ENCODE peak calls at places on chromosomes 13 and 19, in nine cellular contexts. One of them, this sample, is unnamed.

GRCh38 chr19:18224525-18225354 is 1.5 kb downstream of the PDE4C start:
- DNase-seq in neuronal stem cell: peak
- DNase-seq in H9: peak
- DNase-seq in PC-3: peak
- DNase-seq in fibroblast of lung: peak
- DNase-seq in neural progenitor cell: peak
- DNase-seq in HCT116: peak
- DNase-seq in GM23248: peak
- DNase-seq in DND-41: no peak
- DNase-seq in this sample: peak

GRCh38 chr19:48695743-48696352 is at the start of gene FUT2:
- DNase-seq in neuronal stem cell: no peak
- DNase-seq in H9: peak
- DNase-seq in PC-3: no peak
- DNase-seq in fibroblast of lung: no peak
- DNase-seq in neural progenitor cell: peak
- DNase-seq in HCT116: no peak
- DNase-seq in GM23248: no peak
- DNase-seq in DND-41: no peak
- DNase-seq in this sample: peak

GRCh38 chr13:87975035-87975434 is 303.9 kb downstream of the SLITRK5 start:
- DNase-seq in neuronal stem cell: no peak
- DNase-seq in H9: no peak
- DNase-seq in PC-3: no peak
- DNase-seq in fibroblast of lung: peak
- DNase-seq in neural progenitor cell: no peak
- DNase-seq in HCT116: no peak
- DNase-seq in GM23248: no peak
- DNase-seq in DND-41: no peak
- DNase-seq in this sample: no peak

GRCh38 chr13:95301135-95301946 is at the start of gene ABCC4:
- DNase-seq in neuronal stem cell: peak
- DNase-seq in H9: peak
- DNase-seq in PC-3: peak
- DNase-seq in fibroblast of lung: peak
- DNase-seq in neural progenitor cell: peak
- DNase-seq in HCT116: peak
- DNase-seq in GM23248: peak
- DNase-seq in DND-41: no peak
- DNase-seq in this sample: peak

GRCh38 chr19:1400281-1401137 is 833 bp downstream of the GAMT start:
- DNase-seq in neuronal stem cell: no peak
- DNase-seq in H9: no peak
- DNase-seq in PC-3: no peak
- DNase-seq in fibroblast of lung: no peak
- DNase-seq in neural progenitor cell: peak
- DNase-seq in HCT116: no peak
- DNase-seq in GM23248: peak
- DNase-seq in DND-41: peak
- DNase-seq in this sample: no peak

GRCh38 chr13:104984296-104984818 is 1551.1 kb downstream of the EFNB2 start:
- DNase-seq in neuronal stem cell: no peak
- DNase-seq in H9: no peak
- DNase-seq in PC-3: peak
- DNase-seq in fibroblast of lung: peak
- DNase-seq in neural progenitor cell: no peak
- DNase-seq in HCT116: no peak
- DNase-seq in GM23248: no peak
- DNase-seq in DND-41: peak
- DNase-seq in this sample: no peak

GRCh38 chr13:31517599-31517998 is 221.7 kb upstream of the RXFP2 start:
- DNase-seq in neuronal stem cell: no peak
- DNase-seq in H9: no peak
- DNase-seq in PC-3: no peak
- DNase-seq in fibroblast of lung: no peak
- DNase-seq in neural progenitor cell: no peak
- DNase-seq in HCT116: no peak
- DNase-seq in GM23248: no peak
- DNase-seq in DND-41: no peak
- DNase-seq in this sample: no peak

GRCh38 chr13:51834581-51835158 is 10.3 kb downstream of the TMEM272 start:
- DNase-seq in neuronal stem cell: no peak
- DNase-seq in H9: peak
- DNase-seq in PC-3: no peak
- DNase-seq in fibroblast of lung: no peak
- DNase-seq in neural progenitor cell: peak
- DNase-seq in HCT116: no peak
- DNase-seq in GM23248: no peak
- DNase-seq in DND-41: no peak
- DNase-seq in this sample: no peak

GRCh38 chr13:20125129-20125782 is 35.6 kb downstream of the GJA3 start:
- DNase-seq in neuronal stem cell: no peak
- DNase-seq in H9: peak
- DNase-seq in PC-3: peak
- DNase-seq in fibroblast of lung: peak
- DNase-seq in neural progenitor cell: no peak
- DNase-seq in HCT116: no peak
- DNase-seq in GM23248: peak
- DNase-seq in DND-41: no peak
- DNase-seq in this sample: no peak

DNA sequence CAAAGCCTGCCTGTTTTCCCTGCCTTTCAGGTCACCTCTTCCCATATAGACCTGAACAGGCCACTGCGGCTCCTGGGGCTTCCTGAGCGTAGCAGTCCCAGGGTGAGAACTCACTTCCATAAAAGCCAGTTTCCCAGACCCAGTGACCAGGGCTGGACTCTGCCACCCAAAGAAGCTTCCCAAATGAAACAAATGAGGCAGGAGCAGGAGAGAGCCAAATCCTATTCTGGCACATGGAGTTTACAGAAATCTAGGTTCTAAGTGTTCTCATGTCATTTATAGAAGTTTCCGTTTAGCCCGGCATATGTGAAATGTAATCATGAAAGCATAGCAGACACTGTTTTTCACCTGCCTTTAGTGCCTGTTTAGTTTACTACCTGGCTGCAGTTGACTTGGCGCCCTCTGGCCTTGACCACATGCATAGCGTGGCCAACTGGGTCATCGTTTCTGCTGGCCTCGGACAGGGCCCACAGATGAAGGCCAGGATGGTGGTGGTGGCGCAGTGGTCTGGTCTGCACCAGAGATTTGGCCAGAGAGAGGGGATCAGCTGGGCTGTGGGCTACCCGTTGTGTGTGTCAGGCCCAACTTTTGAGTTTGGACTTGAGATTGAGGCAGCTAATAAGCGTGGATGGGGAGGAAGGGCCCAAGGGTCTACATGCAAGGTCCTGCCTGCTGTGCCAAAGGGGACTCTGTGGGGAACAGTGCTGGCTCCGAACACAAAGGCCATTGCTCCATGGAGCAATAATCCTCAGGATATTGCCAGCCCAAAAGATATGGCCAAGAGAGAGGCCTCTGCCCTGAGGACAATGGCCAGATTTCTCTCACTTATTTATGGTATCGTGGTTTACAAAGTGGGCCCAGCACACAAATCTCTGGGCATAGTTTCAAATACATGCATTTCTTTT is 43.3 kb downstream of the NFIX start:
- DNase-seq in neuronal stem cell: no peak
- DNase-seq in H9: no peak
- DNase-seq in PC-3: no peak
- DNase-seq in fibroblast of lung: no peak
- DNase-seq in neural progenitor cell: no peak
- DNase-seq in HCT116: no peak
- DNase-seq in GM23248: peak
- DNase-seq in DND-41: no peak
- DNase-seq in this sample: no peak
- H3K9ac ChIP-seq in neuronal stem cell: no peak
- H3K9ac ChIP-seq in H9: no peak
- H3K9ac ChIP-seq in PC-3: no peak
- H3K9ac ChIP-seq in fibroblast of lung: no peak
- H3K9ac ChIP-seq in neural progenitor cell: no peak
- H3K9ac ChIP-seq in HCT116: no peak
- H3K9ac ChIP-seq in GM23248: no peak
- H3K9ac ChIP-seq in DND-41: no peak
- H3K9ac ChIP-seq in this sample: no peak

GRCh38 chr13:106083620-106084350 is 451.7 kb downstream of the EFNB2 start:
- DNase-seq in neuronal stem cell: no peak
- DNase-seq in H9: peak
- DNase-seq in PC-3: peak
- DNase-seq in fibroblast of lung: peak
- DNase-seq in neural progenitor cell: peak
- DNase-seq in HCT116: peak
- DNase-seq in GM23248: peak
- DNase-seq in DND-41: no peak
- DNase-seq in this sample: peak

GRCh38 chr13:106089251-106089940 is 446.1 kb downstream of the EFNB2 start:
- DNase-seq in neuronal stem cell: no peak
- DNase-seq in H9: no peak
- DNase-seq in PC-3: no peak
- DNase-seq in fibroblast of lung: no peak
- DNase-seq in neural progenitor cell: no peak
- DNase-seq in HCT116: no peak
- DNase-seq in GM23248: no peak
- DNase-seq in DND-41: no peak
- DNase-seq in this sample: no peak

GRCh38 chr13:106087201-106087600 is 448.3 kb downstream of the EFNB2 start:
- DNase-seq in neuronal stem cell: no peak
- DNase-seq in H9: no peak
- DNase-seq in PC-3: no peak
- DNase-seq in fibroblast of lung: no peak
- DNase-seq in neural progenitor cell: no peak
- DNase-seq in HCT116: no peak
- DNase-seq in GM23248: no peak
- DNase-seq in DND-41: no peak
- DNase-seq in this sample: no peak

GRCh38 chr13:106088094-106088493 is 447.4 kb downstream of the EFNB2 start:
- DNase-seq in neuronal stem cell: no peak
- DNase-seq in H9: no peak
- DNase-seq in PC-3: no peak
- DNase-seq in fibroblast of lung: peak
- DNase-seq in neural progenitor cell: no peak
- DNase-seq in HCT116: no peak
- DNase-seq in GM23248: no peak
- DNase-seq in DND-41: no peak
- DNase-seq in this sample: no peak
- H3K4me2 ChIP-seq in neuronal stem cell: no peak
- H3K4me2 ChIP-seq in H9: no peak
- H3K4me2 ChIP-seq in PC-3: no peak
- H3K4me2 ChIP-seq in fibroblast of lung: no peak
- H3K4me2 ChIP-seq in neural progenitor cell: no peak
- H3K4me2 ChIP-seq in HCT116: no peak
- H3K4me2 ChIP-seq in GM23248: no peak
- H3K4me2 ChIP-seq in DND-41: no peak
- H3K4me2 ChIP-seq in this sample: no peak

GRCh38 chr19:13576726-13577125 is 70.4 kb upstream of the CACNA1A start:
- DNase-seq in neuronal stem cell: no peak
- DNase-seq in H9: no peak
- DNase-seq in PC-3: no peak
- DNase-seq in fibroblast of lung: no peak
- DNase-seq in neural progenitor cell: no peak
- DNase-seq in HCT116: no peak
- DNase-seq in GM23248: no peak
- DNase-seq in DND-41: no peak
- DNase-seq in this sample: no peak

GRCh38 chr19:13574933-13575332 is 68.7 kb upstream of the CACNA1A start:
- DNase-seq in neuronal stem cell: no peak
- DNase-seq in H9: peak
- DNase-seq in PC-3: peak
- DNase-seq in fibroblast of lung: no peak
- DNase-seq in neural progenitor cell: peak
- DNase-seq in HCT116: peak
- DNase-seq in GM23248: peak
- DNase-seq in DND-41: no peak
- DNase-seq in this sample: peak

DNA sequence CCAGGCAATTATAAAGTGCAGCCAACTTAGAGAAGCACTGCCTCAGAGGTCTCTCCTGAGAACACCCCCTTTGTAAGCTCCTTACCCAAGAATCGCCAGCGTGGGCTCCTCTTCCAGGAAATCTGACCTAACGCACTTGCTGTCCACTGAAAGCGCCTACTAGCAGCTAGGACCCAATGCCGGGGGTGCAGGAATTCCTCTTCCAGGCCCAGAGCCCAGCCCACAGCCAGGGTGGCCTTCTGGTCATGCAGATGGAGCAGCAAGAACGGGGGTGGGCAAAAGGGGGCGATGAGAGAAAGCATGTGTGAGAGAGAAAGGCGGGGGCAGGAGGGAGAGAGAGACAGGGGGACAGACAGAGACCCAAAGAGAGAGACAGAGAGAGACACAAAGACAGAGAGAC is 67.0 kb upstream of the CACNA1A start:
- DNase-seq in neuronal stem cell: no peak
- DNase-seq in H9: peak
- DNase-seq in PC-3: no peak
- DNase-seq in fibroblast of lung: no peak
- DNase-seq in neural progenitor cell: peak
- DNase-seq in HCT116: no peak
- DNase-seq in GM23248: no peak
- DNase-seq in DND-41: no peak
- DNase-seq in this sample: no peak
- H3K9ac ChIP-seq in neuronal stem cell: no peak
- H3K9ac ChIP-seq in H9: no peak
- H3K9ac ChIP-seq in PC-3: no peak
- H3K9ac ChIP-seq in fibroblast of lung: no peak
- H3K9ac ChIP-seq in neural progenitor cell: no peak
- H3K9ac ChIP-seq in HCT116: no peak
- H3K9ac ChIP-seq in GM23248: no peak
- H3K9ac ChIP-seq in DND-41: no peak
- H3K9ac ChIP-seq in this sample: no peak

GRCh38 chr13:99063952-99064351 is 86.1 kb upstream of the DOCK9 start:
- DNase-seq in neuronal stem cell: no peak
- DNase-seq in H9: no peak
- DNase-seq in PC-3: no peak
- DNase-seq in fibroblast of lung: no peak
- DNase-seq in neural progenitor cell: no peak
- DNase-seq in HCT116: no peak
- DNase-seq in GM23248: peak
- DNase-seq in DND-41: no peak
- DNase-seq in this sample: no peak

GRCh38 chr13:99063178-99063577 is 85.3 kb upstream of the DOCK9 start:
- DNase-seq in neuronal stem cell: no peak
- DNase-seq in H9: no peak
- DNase-seq in PC-3: no peak
- DNase-seq in fibroblast of lung: no peak
- DNase-seq in neural progenitor cell: no peak
- DNase-seq in HCT116: no peak
- DNase-seq in GM23248: no peak
- DNase-seq in DND-41: no peak
- DNase-seq in this sample: no peak

GRCh38 chr13:99066219-99066618 is 88.4 kb upstream of the DOCK9 start:
- DNase-seq in neuronal stem cell: no peak
- DNase-seq in H9: no peak
- DNase-seq in PC-3: no peak
- DNase-seq in fibroblast of lung: no peak
- DNase-seq in neural progenitor cell: no peak
- DNase-seq in HCT116: no peak
- DNase-seq in GM23248: no peak
- DNase-seq in DND-41: no peak
- DNase-seq in this sample: no peak

GRCh38 chr13:99065250-99066015 is 87.6 kb upstream of the DOCK9 start:
- DNase-seq in neuronal stem cell: no peak
- DNase-seq in H9: no peak
- DNase-seq in PC-3: no peak
- DNase-seq in fibroblast of lung: no peak
- DNase-seq in neural progenitor cell: no peak
- DNase-seq in HCT116: no peak
- DNase-seq in GM23248: no peak
- DNase-seq in DND-41: no peak
- DNase-seq in this sample: no peak

GRCh38 chr13:99064624-99065249 is 86.9 kb upstream of the DOCK9 start:
- DNase-seq in neuronal stem cell: no peak
- DNase-seq in H9: no peak
- DNase-seq in PC-3: no peak
- DNase-seq in fibroblast of lung: no peak
- DNase-seq in neural progenitor cell: no peak
- DNase-seq in HCT116: no peak
- DNase-seq in GM23248: no peak
- DNase-seq in DND-41: no peak
- DNase-seq in this sample: no peak
- H3K4me2 ChIP-seq in neuronal stem cell: no peak
- H3K4me2 ChIP-seq in H9: no peak
- H3K4me2 ChIP-seq in PC-3: no peak
- H3K4me2 ChIP-seq in fibroblast of lung: no peak
- H3K4me2 ChIP-seq in neural progenitor cell: no peak
- H3K4me2 ChIP-seq in HCT116: no peak
- H3K4me2 ChIP-seq in GM23248: no peak
- H3K4me2 ChIP-seq in DND-41: no peak
- H3K4me2 ChIP-seq in this sample: no peak